ENCODE peak calls at places on chromosomes 4 and X, in ten cellular contexts. V, M, I, N, R, G, U, Y, B and T are unnamed samples.

GRCh38 chr4:143344011-143344410 is 7.3 kb downstream of the GAB1 start:
- DNase-seq in I (no peak), G (no peak), U (no peak), V (no peak), B (no peak), M (no peak), R (no peak), N (no peak), Y (no peak), T (no peak)

GRCh38 chr4:41122775-41123174 is 91.6 kb downstream of the APBB2 start:
- DNase-seq in U (no peak), N (no peak), R (no peak), I (no peak), B (no peak), V (no peak), M (no peak), G (no peak), Y (no peak), T (no peak)

GRCh38 chrX:24294619-24295018 is 19.2 kb downstream of the SUPT20HL2 start:
- DNase-seq in U (peak), I (peak), B (no peak), N (no peak), G (no peak), M (no peak), Y (peak), R (no peak), V (peak), T (no peak)

GRCh38 chr4:123832173-123833026 is 435.8 kb downstream of the SPRY1 start:
- DNase-seq in B (peak), N (peak), V (peak), I (peak), M (no peak), Y (no peak), G (no peak), R (no peak), U (peak), T (peak)

GRCh38 chr4:184895012-184895795 is 69.4 kb upstream of the ACSL1 start:
- DNase-seq in B (no peak), U (no peak), R (no peak), M (no peak), V (no peak), I (peak), N (no peak), Y (no peak), G (no peak), T (no peak)

GRCh38 chrX:72393836-72394517 is 88.3 kb upstream of the CITED1 start:
- DNase-seq in M (no peak), U (no peak), Y (no peak), I (no peak), G (no peak), B (no peak), N (no peak), V (no peak), R (no peak), T (no peak)

GRCh38 chr4:92047209-92047877 is 256.4 kb upstream of the GRID2 start:
- DNase-seq in U (no peak), N (no peak), M (no peak), Y (peak), B (no peak), I (no peak), R (no peak), G (no peak), V (no peak), T (no peak)

GRCh38 chr4:74330295-74330750 is 22.1 kb downstream of the EPGN start:
- DNase-seq in R (no peak), U (no peak), M (no peak), G (no peak), V (no peak), B (no peak), I (no peak), Y (no peak), N (no peak), T (no peak)

GRCh38 chrX:46876901-46877300 is 35.3 kb upstream of the JADE3 start:
- DNase-seq in R (no peak), M (no peak), G (no peak), N (no peak), I (no peak), B (no peak), U (no peak), Y (no peak), V (no peak), T (no peak)

GRCh38 chr4:97828646-97829045 is 314.6 kb downstream of the STPG2 start:
- DNase-seq in V (no peak), G (no peak), R (no peak), M (no peak), U (no peak), B (no peak), Y (no peak), N (peak), I (no peak), T (no peak)

GRCh38 chrX:76253432-76253831 is 80.6 kb downstream of the PBDC1 start:
- DNase-seq in R (no peak), B (no peak), I (peak), Y (peak), V (peak), G (peak), N (no peak), M (peak), U (no peak), T (no peak)

GRCh38 chr4:176981551-176981950 is 188.8 kb upstream of the VEGFC start:
- DNase-seq in N (no peak), M (no peak), B (no peak), G (no peak), R (no peak), Y (no peak), U (no peak), V (no peak), I (no peak), T (no peak)

GRCh38 chr4:65918217-65918616 is 247.9 kb upstream of the EPHA5 start:
- DNase-seq in I (no peak), R (no peak), N (no peak), M (no peak), B (no peak), U (no peak), V (no peak), G (no peak), Y (no peak), T (no peak)

GRCh38 chr4:77449162-77449561 is 156.5 kb upstream of the CXCL13 start:
- DNase-seq in N (no peak), M (no peak), Y (no peak), R (no peak), B (no peak), I (no peak), U (no peak), G (no peak), V (no peak), T (no peak)

GRCh38 chr4:108811486-108811885 is 48.6 kb upstream of the ETNPPL start:
- DNase-seq in I (no peak), N (no peak), R (no peak), M (no peak), V (no peak), G (no peak), Y (no peak), U (no peak), B (no peak), T (no peak)

GRCh38 chrX:136195247-136195646 is 47.9 kb downstream of the FHL1 start:
- DNase-seq in U (no peak), Y (no peak), V (no peak), G (no peak), N (no peak), R (no peak), M (no peak), B (no peak), I (no peak), T (no peak)

GRCh38 chr4:7906171-7906581 is 33.5 kb downstream of the AFAP1 start:
- DNase-seq in V (no peak), I (no peak), U (no peak), G (no peak), Y (no peak), R (no peak), M (no peak), N (no peak), B (no peak), T (no peak)

GRCh38 chr4:112099701-112100289 is 45.5 kb upstream of the FAM241A start:
- DNase-seq in U (no peak), N (no peak), M (peak), Y (peak), V (no peak), G (peak), I (no peak), R (no peak), B (no peak), T (no peak)

GRCh38 chrX:30504309-30504708 is 73.3 kb downstream of the TASL start:
- DNase-seq in Y (peak), I (no peak), B (no peak), M (no peak), N (no peak), U (no peak), R (no peak), V (no peak), G (peak), T (no peak)

DNA sequence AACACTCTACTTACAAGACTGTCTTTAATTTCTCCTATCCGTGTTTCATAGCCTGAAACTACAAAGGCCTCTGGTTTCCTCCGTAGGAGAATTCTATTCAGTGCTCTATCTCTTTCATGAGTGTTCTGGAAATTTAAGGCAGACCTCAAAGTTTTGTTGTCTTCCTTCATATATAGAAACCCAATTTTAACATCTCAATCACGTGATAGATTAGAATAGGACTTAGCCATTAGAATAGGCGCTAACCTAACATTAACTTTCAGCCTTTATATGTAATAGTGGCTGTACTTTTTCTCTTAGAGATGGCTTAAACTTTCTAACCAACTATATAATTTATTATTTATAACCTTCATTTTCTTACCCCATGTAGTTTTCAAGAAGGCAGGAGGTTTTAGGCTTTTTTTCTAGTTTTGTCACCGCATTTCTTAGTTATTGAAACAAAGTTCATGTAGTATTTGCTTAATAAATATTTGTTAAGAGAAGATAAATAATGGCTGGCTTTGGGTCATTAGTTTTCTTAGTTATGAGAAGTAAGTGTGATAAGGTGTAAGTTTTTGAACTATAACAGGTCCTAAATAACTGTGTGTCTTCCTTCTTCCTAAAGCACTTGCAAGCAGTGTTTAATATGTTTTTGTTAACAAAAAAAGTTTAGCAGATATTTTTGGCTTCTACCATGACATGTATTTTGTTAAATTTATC is 1504.6 kb upstream of the ADGRL3 start:
- DNase-seq in V (no peak), R (no peak), G (no peak), B (no peak), M (no peak), I (no peak), Y (no peak), U (no peak), N (no peak), T (no peak)
- TF ChIP-seq EP300 in V (no peak), R (no peak), G (no peak), B (no peak), M (no peak), I (no peak), Y (no peak), U (no peak), N (no peak), T (no peak)

GRCh38 chr4:94458682-94459081 is 6.9 kb downstream of the PDLIM5 start:
- DNase-seq in M (no peak), G (no peak), V (no peak), N (no peak), Y (no peak), I (no peak), R (no peak), U (no peak), B (no peak), T (no peak)
- H3K27ac ChIP-seq in M (peak), G (no peak), V (peak), N (peak), Y (no peak), I (peak), R (no peak), U (no peak), B (peak), T (peak)

GRCh38 chrX:96692454-96692853 is 7.8 kb downstream of the DIAPH2 start:
- DNase-seq in M (no peak), N (no peak), U (no peak), V (no peak), I (no peak), R (no peak), G (no peak), Y (no peak), B (no peak), T (no peak)
- TF ChIP-seq EP300 in M (no peak), N (no peak), U (no peak), V (no peak), I (peak), R (no peak), G (no peak), Y (no peak), B (no peak), T (no peak)

DNA sequence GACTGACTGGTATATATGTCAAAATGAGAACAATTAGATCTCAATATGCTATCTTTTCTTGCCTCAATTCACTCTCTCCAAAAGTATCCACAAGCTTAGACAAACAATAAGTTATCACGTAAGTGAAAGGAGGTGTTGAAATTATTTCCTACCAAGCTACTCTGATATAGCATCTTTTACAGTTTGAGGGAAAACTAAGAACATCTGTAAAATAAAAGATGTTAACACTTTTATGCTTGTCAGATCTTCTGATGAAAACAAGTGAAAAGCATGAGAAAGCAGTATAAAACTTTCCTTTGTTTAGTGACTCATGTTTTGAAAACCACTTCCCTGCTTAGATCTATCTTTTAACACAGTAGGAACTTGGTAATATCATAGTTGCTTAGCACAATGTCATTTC is 8.4 kb upstream of the MAB21L2 start:
- DNase-seq in U (no peak), B (no peak), M (no peak), N (no peak), R (no peak), G (no peak), V (no peak), I (no peak), Y (no peak), T (no peak)
- H3K27ac ChIP-seq in U (no peak), B (no peak), M (peak), N (no peak), R (no peak), G (no peak), V (peak), I (no peak), Y (no peak), T (no peak)

GRCh38 chr4:148998719-148999118 is 556.5 kb upstream of the NR3C2 start:
- DNase-seq in N (no peak), V (no peak), Y (peak), I (no peak), M (no peak), B (no peak), R (no peak), U (no peak), G (no peak), T (no peak)
- TF ChIP-seq EP300 in N (no peak), V (no peak), Y (no peak), I (no peak), M (no peak), B (no peak), R (no peak), U (no peak), G (no peak), T (no peak)

DNA sequence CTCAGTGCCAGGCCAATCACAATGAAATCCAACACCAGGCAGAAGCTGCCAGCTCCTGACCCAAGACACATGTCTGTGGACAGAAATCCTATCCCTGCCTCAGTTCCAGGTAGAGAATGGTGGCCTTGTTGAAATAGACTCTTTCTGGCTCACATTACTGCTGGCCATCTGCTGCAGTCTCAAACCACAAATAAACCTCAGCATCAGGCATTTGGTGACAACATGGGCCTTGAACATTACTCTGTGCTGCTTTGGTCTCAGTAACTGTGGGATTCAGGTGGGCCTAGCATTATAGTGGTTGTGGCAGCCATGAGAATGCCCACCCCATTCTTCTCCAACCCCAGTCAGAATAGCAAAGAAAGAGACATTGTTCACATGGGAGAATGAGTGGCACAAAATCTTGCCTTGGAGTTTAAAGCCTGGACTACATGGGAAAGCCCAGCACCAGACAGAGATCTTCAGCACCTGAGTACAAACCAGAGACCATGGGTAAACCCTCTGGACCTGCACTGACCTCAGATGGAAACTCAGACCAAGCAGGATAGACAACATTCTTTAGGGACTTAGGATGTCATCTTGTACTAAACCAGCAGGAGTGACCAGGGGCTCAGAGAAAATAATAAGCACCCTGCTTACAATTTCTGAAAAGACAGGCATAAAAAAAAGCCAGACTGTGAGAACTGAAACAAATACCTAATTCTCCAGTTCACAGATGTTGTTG is 50.4 kb upstream of the TRAM1L1 start:
- DNase-seq in Y (no peak), B (no peak), M (no peak), V (no peak), I (no peak), G (no peak), U (no peak), N (no peak), R (no peak), T (no peak)
- H3K27ac ChIP-seq in Y (no peak), B (no peak), M (no peak), V (no peak), I (no peak), G (no peak), U (no peak), N (no peak), R (no peak), T (no peak)

DNA sequence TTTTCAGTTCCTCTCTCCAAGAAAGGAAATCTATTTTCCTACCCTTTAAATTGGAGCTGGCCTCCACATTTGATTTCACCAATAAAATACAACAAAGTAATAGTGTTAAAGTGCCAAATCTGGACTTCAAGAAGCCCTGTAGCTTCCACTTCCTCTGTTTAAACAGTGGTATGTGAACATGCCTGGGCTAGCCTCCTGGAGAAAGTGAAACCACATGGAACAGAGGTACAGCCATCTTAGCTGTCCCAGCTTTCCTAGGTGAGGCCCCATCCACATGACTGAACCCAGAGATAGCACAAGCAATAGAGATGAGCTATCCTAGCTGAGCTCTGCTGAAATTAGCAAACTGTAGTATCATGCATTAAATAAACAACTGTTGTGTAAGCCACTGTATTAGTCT is 131.8 kb upstream of the VCX start:
- DNase-seq in B (no peak), G (no peak), U (no peak), I (no peak), Y (no peak), N (no peak), M (no peak), V (no peak), R (no peak), T (no peak)
- TF ChIP-seq EP300 in B (no peak), G (no peak), U (no peak), I (no peak), Y (no peak), N (no peak), M (no peak), V (no peak), R (no peak), T (no peak)

GRCh38 chrX:1520350-1520749 is 16.6 kb downstream of the P2RY8 start:
- DNase-seq in Y (no peak), V (no peak), M (no peak), B (no peak), U (no peak), N (no peak), G (no peak), I (no peak), R (no peak), T (no peak)
- H3K27ac ChIP-seq in Y (no peak), V (no peak), M (no peak), B (no peak), U (no peak), N (no peak), G (peak), I (no peak), R (no peak), T (no peak)

GRCh38 chrX:43618376-43619205 is 37.5 kb upstream of the MAOA start:
- DNase-seq in N (no peak), U (no peak), Y (no peak), G (no peak), R (no peak), M (no peak), I (no peak), V (peak), B (no peak), T (no peak)
- TF ChIP-seq EP300 in N (no peak), U (no peak), Y (no peak), G (no peak), R (no peak), M (no peak), I (no peak), V (no peak), B (no peak), T (no peak)

GRCh38 chrX:19673334-19674040 is 158.2 kb upstream of the MAP3K15 start:
- DNase-seq in B (no peak), I (peak), M (peak), Y (no peak), N (peak), R (no peak), G (no peak), U (peak), V (peak), T (no peak)
- H3K27ac ChIP-seq in B (no peak), I (no peak), M (peak), Y (peak), N (no peak), R (no peak), G (no peak), U (no peak), V (no peak), T (no peak)